ENCODE peak calls at places on chromosome 9, in seven cellular contexts. T is epithelial cell of prostate, Q is lung, J is cardiac septum, H is right atrium auricular region, R is MCF 10A, Z is KG1. X is an unnamed sample.

GRCh38 chr9:125484632-125485282 is 222.3 kb downstream of the MAPKAP1 start:
- DNase-seq in T (peak; percentile 6), Q (no peak), J (no peak), H (no peak), R (no peak), Z (no peak), X (peak; percentile 96)

GRCh38 chr9:132541966-132542830 is 40.2 kb upstream of the BARHL1 start:
- DNase-seq in T (no peak), Q (no peak), J (no peak), H (no peak), R (no peak), Z (no peak), X (no peak)

GRCh38 chr9:98117984-98118639 is 910 bp downstream of the TRIM14 start:
- DNase-seq in T (no peak), Q (no peak), J (no peak), H (no peak), R (peak; percentile 51), Z (no peak), X (peak; percentile 44)

GRCh38 chr9:137989999-137990715 is 112.6 kb downstream of the CACNA1B start:
- DNase-seq in T (no peak), Q (no peak), J (peak; percentile 51), H (no peak), R (peak; percentile 53), Z (no peak), X (no peak)

GRCh38 chr9:81694541-81694940 is 5.2 kb upstream of the TLE1 start:
- DNase-seq in T (no peak), Q (no peak), J (no peak), H (no peak), R (no peak), Z (no peak), X (no peak)

GRCh38 chr9:134174526-134175290 is 10.3 kb upstream of the RNU6ATAC start:
- DNase-seq in T (no peak), Q (no peak), J (no peak), H (no peak), R (no peak), Z (no peak), X (no peak)

GRCh38 chr9:89839952-89840351 is 235.1 kb downstream of the GADD45G start:
- DNase-seq in T (no peak), Q (no peak), J (no peak), H (peak; percentile 52), R (no peak), Z (no peak), X (no peak)

GRCh38 chr9:127979333-127980055 is 1.3 kb downstream of the EEIG1 start:
- DNase-seq in T (no peak), Q (peak; percentile 50), J (no peak), H (peak; percentile 83), R (peak; percentile 50), Z (no peak), X (no peak)

GRCh38 chr9:71941060-71941568 is 29.7 kb downstream of the C9orf85 start:
- DNase-seq in T (no peak), Q (no peak), J (no peak), H (no peak), R (no peak), Z (no peak), X (no peak)